ENCODE peak calls at places on chromosome 5, in five cellular contexts. Q is body of pancreas, K is PC-9, T is prostate gland, Z is fibroblast of lung. J is an unnamed sample.

GRCh38 chr5:31366941-31367340 is 165.0 kb downstream of the DROSHA start:
- DNase-seq in Z (peak; percentile 22), Q (no peak), K (no peak), T (no peak), J (no peak)

GRCh38 chr5:133368009-133368408 is 244.3 kb downstream of the FSTL4 start:
- DNase-seq in T (no peak), Z (no peak), Q (no peak), K (no peak), J (no peak)

GRCh38 chr5:82295144-82295543 is 17.0 kb upstream of the RPS23 start:
- DNase-seq in K (no peak), T (no peak), Q (no peak), Z (peak; percentile 25), J (no peak)

GRCh38 chr5:141488591-141489478 is at the start of gene PCDHGC5:
- DNase-seq in Q (no peak), Z (peak; percentile 60), T (no peak), K (no peak), J (no peak)

GRCh38 chr5:158869092-158869491 is 230.6 kb downstream of the EBF1 start:
- DNase-seq in Z (no peak), T (no peak), Q (no peak), K (no peak), J (no peak)

GRCh38 chr5:106086352-106086751 is 1584.4 kb downstream of the EFNA5 start:
- DNase-seq in K (no peak), Q (no peak), Z (no peak), T (no peak), J (no peak)

GRCh38 chr5:38824821-38825220 is 21.0 kb upstream of the OSMR start:
- DNase-seq in K (no peak), Q (no peak), Z (no peak), T (no peak), J (no peak)

GRCh38 chr5:66239034-66239433 is 94.9 kb downstream of the SREK1 start:
- DNase-seq in T (no peak), Q (no peak), Z (no peak), K (peak; percentile 33), J (no peak)

GRCh38 chr5:57211039-57211438 is 37.2 kb downstream of the GPBP1 start:
- DNase-seq in Z (no peak), Q (no peak), K (no peak), T (no peak), J (no peak)

GRCh38 chr5:134647750-134648424 is 698 bp upstream of the SEC24A start:
- DNase-seq in T (no peak), Z (peak; percentile 53), K (peak; percentile 85), Q (peak; percentile 42), J (peak; percentile 17)

GRCh38 chr5:150603052-150603451 is 37.4 kb upstream of the SYNPO start:
- DNase-seq in T (no peak), Z (no peak), K (no peak), Q (no peak), J (peak; percentile 1)

GRCh38 chr5:32584651-32585050 is 706 bp upstream of the SUB1 start:
- DNase-seq in Z (no peak), K (no peak), T (no peak), Q (no peak), J (no peak)

GRCh38 chr5:120684749-120685415 is 220.8 kb downstream of the PRR16 start:
- DNase-seq in T (no peak), Z (no peak), Q (no peak), K (no peak), J (no peak)

GRCh38 chr5:119397518-119398380 is 41.9 kb downstream of the TNFAIP8 start:
- DNase-seq in Q (no peak), T (no peak), Z (peak; percentile 76), K (no peak), J (no peak)

GRCh38 chr5:12659675-12660074 is 755.4 kb upstream of the CTNND2 start:
- DNase-seq in T (no peak), Z (no peak), K (no peak), Q (no peak), J (no peak)

GRCh38 chr5:115387816-115388215 is 91.4 kb upstream of the CCDC112 start:
- DNase-seq in Z (no peak), Q (no peak), T (no peak), K (no peak), J (no peak)

GRCh38 chr5:115386657-115387056 is 90.2 kb upstream of the CCDC112 start:
- DNase-seq in K (no peak), Q (no peak), T (no peak), Z (no peak), J (no peak)

GRCh38 chr5:115389799-115390382 is 93.4 kb upstream of the CCDC112 start:
- DNase-seq in T (no peak), Z (no peak), Q (no peak), K (no peak), J (no peak)

GRCh38 chr5:115391780-115392179 is 95.3 kb upstream of the CCDC112 start:
- DNase-seq in T (no peak), Q (no peak), K (no peak), Z (no peak), J (no peak)

DNA sequence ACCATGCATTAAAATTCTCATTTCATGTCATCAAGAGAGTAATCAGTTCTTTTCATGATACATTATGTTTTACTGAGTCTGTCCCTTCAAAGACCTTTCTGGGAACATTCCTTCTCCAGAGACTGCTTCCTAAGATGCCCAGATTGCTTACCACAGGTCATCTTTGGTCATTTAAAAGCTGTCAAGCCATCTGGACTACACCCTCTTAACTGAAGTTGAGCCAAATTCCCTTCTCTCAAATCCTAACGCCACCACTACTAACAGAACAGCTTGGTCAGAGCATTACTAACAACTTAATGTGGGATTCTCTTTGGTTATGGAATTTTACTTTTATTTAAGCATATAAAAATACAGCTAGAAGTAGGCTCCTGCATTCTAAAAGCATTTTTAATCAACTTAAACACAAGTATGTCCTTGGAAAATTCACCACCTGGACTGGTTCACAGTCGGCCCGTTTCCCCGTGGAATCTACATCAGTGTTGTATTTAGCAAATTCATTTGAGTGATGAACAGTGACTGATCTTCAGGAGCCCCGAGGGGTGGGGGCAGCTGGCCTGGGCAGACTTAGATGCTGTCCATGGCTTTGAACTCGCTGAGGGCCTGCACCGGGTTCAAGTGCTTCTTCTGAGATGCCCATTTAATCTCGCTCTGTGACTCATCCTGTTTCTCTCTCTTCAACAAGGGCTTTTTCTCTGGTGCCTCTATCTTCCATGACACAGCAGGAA is 92.8 kb upstream of the CCDC112 start:
- DNase-seq in Z (peak; percentile 91), K (no peak), T (no peak), Q (no peak), J (no peak)
- H3K27ac ChIP-seq in Z (peak overlapping the region; percentile 11), K (no peak overlapping the region), T (no peak overlapping the region), Q (no peak overlapping the region), J (no peak overlapping the region)

GRCh38 chr5:152673601-152674000 is 268.5 kb upstream of the NMUR2 start:
- DNase-seq in K (no peak), T (no peak), Q (no peak), Z (no peak), J (no peak)
- H3K36me3 ChIP-seq in K (no peaks in the 10 kb centered on the region), T (no peaks in the 10 kb centered on the region), Q (no peaks in the 10 kb centered on the region), Z (no peaks in the 10 kb centered on the region), J (no peaks in the 10 kb centered on the region)

DNA sequence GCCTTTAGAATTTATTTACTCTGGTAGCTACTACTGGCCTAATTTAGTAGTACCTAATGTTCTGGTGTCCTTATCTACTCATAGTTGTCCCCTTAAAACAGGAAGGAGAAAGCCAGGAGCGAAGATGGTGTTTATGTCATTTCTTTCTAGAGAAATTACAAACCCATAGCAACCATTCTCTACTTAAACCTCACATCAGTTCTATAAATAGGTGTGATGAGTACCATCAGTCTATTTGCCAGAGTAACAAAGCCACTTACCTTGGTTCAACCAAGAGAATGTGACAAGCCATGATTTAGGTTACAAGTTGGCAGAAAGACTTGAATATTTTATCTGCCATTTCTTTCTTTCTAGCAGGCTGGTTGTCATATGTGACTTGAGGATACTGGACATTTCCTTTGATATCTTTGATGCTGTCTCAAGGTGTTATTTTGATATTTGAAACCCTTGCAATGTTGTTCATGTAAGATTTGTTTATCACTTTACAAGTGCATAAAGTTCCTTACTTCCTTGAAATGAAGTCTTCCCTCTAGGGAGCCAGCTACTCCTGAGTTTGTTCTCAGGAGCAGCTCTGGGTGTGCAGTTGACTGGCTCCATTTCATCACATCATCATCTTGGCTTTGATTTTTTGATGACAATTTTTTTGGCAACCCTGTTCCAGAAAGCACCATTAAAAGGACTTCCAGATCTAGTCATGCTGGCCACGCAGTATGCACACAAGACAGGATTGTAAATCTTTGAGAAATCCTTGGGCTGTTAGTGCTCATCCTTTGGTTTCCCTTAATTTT is 286.8 kb downstream of the ARHGAP26 start:
- DNase-seq in Q (no peak), T (no peak), Z (no peak), K (no peak), J (no peak)
- H3K27ac ChIP-seq in Q (no peak overlapping the region), T (no peak overlapping the region), Z (no peak overlapping the region), K (no peak overlapping the region), J (no peak overlapping the region)

GRCh38 chr5:930853-931252 is 38.2 kb downstream of the TRIP13 start:
- DNase-seq in Z (no peak), T (no peak), K (peak; percentile 80), Q (no peak), J (no peak)

GRCh38 chr5:931570-932145 is 39.0 kb downstream of the TRIP13 start:
- DNase-seq in Z (no peak), K (no peak), Q (no peak), T (no peak), J (no peak)

GRCh38 chr5:932628-933250 is 40.1 kb downstream of the TRIP13 start:
- DNase-seq in K (no peak), Z (peak; percentile 73), T (no peak), Q (no peak), J (no peak)

GRCh38 chr5:933251-933861 is 40.7 kb downstream of the TRIP13 start:
- DNase-seq in K (no peak), Z (no peak), T (no peak), Q (no peak), J (no peak)

DNA sequence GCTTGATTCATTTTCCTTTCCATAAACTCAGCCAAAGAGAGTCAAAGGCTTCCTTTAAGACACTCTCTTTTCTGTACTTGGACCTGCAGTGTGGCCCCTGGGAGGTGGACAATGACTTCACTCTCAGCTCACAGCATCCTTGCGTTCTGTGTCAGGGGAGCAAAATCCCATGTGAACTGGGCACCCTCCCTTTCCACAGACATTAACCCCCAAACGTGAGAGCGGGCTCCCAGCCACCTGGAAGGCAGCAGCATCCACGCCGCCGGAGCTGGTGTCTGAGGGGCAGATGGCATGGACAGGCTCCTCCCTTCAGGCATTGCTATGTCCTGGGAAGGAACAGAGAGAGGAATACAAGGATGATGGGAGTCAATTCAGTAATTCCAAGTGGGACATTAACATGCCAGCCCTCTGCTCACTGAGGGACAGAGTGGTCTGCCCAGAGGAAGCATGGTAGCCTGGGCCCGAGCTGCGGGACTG is 39.5 kb downstream of the TRIP13 start:
- DNase-seq in T (no peak), Q (no peak), K (no peak), Z (no peak), J (no peak)
- H3K36me3 ChIP-seq in T (no peaks in the 10 kb centered on the region), Q (no peaks in the 10 kb centered on the region), K (no peaks in the 10 kb centered on the region), Z (no peaks in the 10 kb centered on the region), J (no peaks in the 10 kb centered on the region)

GRCh38 chr5:59296317-59297264 is 596.9 kb downstream of the PDE4D start:
- DNase-seq in Q (no peak), K (no peak), T (no peak), Z (peak; percentile 55), J (no peak)

GRCh38 chr5:59300930-59301329 is 592.6 kb downstream of the PDE4D start:
- DNase-seq in K (no peak), Q (no peak), Z (no peak), T (no peak), J (no peak)

GRCh38 chr5:59293700-59294099 is 599.8 kb downstream of the PDE4D start:
- DNase-seq in Z (no peak), Q (no peak), K (peak; percentile 46), T (no peak), J (no peak)

GRCh38 chr5:59301727-59302126 is 591.8 kb downstream of the PDE4D start:
- DNase-seq in Z (no peak), Q (no peak), K (no peak), T (no peak), J (no peak)

GRCh38 chr5:59299006-59299405 is 594.5 kb downstream of the PDE4D start:
- DNase-seq in Q (no peak), Z (no peak), K (no peak), T (no peak), J (no peak)
- H3K27ac ChIP-seq in Q (no peak overlapping the region), Z (no peak overlapping the region), K (no peak overlapping the region), T (no peak overlapping the region), J (no peak overlapping the region)

J was measured in CD8-positive, alpha-beta memory T cell.